ENCODE peak calls at places on chromosome 11, in eight cellular contexts. P is bronchial epithelial cell, V is uterus, B is adrenal gland, L is H9, G is nephron progenitor cell, W is AG09319, H is heart left ventricle. E is an unnamed sample.

GRCh38 chr11:45751430-45751829 is 53.5 kb upstream of the SLC35C1 start:
- DNase-seq in P (no peak), V (no peak), B (no peak), L (peak; percentile 55), G (peak; percentile 23), W (no peak), H (no peak), E (no peak)

GRCh38 chr11:45025716-45026492 is 75.2 kb upstream of the TP53I11 start:
- DNase-seq in P (no peak), V (peak; percentile 37), B (peak; percentile 86), L (peak; percentile 26), G (no peak), W (no peak), H (peak; percentile 87), E (peak; percentile 17)

GRCh38 chr11:69357458-69358397 is 63.8 kb downstream of the MYEOV start:
- DNase-seq in P (no peak), V (no peak), B (peak; percentile 42), L (peak; percentile 10), G (no peak), W (no peak), H (no peak), E (no peak)

GRCh38 chr11:90491466-90491865 is 268.6 kb upstream of the CHORDC1 start:
- DNase-seq in P (no peak), V (no peak), B (no peak), L (no peak), G (no peak), W (no peak), H (no peak), E (no peak)

GRCh38 chr11:46149342-46149741 is 28.1 kb upstream of the PHF21A start:
- DNase-seq in P (no peak), V (no peak), B (no peak), L (no peak), G (no peak), W (no peak), H (no peak), E (no peak)

GRCh38 chr11:58513747-58514367 is 6.0 kb upstream of the OR5B21 start:
- DNase-seq in P (peak; percentile 68), V (no peak), B (peak; percentile 56), L (peak; percentile 62), G (peak; percentile 47), W (peak; percentile 19), H (no peak), E (peak; percentile 28)

GRCh38 chr11:316031-316701 is 2.3 kb downstream of the IFITM1 start:
- DNase-seq in P (no peak), V (no peak), B (no peak), L (peak; percentile 36), G (no peak), W (no peak), H (peak; percentile 65), E (no peak)

GRCh38 chr11:64305691-64306562 is 603 bp downstream of the ESRRA start:
- DNase-seq in P (peak; percentile 24), V (peak; percentile 66), B (peak; percentile 84), L (peak; percentile 89), G (peak; percentile 75), W (no peak), H (peak; percentile 80), E (peak; percentile 69)

GRCh38 chr11:97460091-97460490 is 1070.3 kb downstream of the JRKL start:
- DNase-seq in P (no peak), V (no peak), B (no peak), L (no peak), G (no peak), W (no peak), H (no peak), E (no peak)

GRCh38 chr11:29272019-29272654 is 744.7 kb downstream of the KCNA4 start:
- DNase-seq in P (peak; percentile 64), V (no peak), B (no peak), L (no peak), G (no peak), W (no peak), H (no peak), E (no peak)

GRCh38 chr11:77065878-77066228 is 918 bp upstream of the CAPN5 start:
- DNase-seq in P (peak; percentile 30), V (peak; percentile 71), B (peak; percentile 77), L (peak; percentile 43), G (peak; percentile 32), W (no peak), H (peak; percentile 61), E (peak; percentile 44)

GRCh38 chr11:59135648-59136461 is 6.8 kb upstream of the FAM111A start:
- DNase-seq in P (peak; percentile 55), V (peak; percentile 77), B (peak; percentile 92), L (peak; percentile 86), G (peak; percentile 95), W (no peak), H (peak; percentile 78), E (peak; percentile 77)

GRCh38 chr11:60797846-60798630 is 12.9 kb downstream of the MS4A10 start:
- DNase-seq in P (no peak), V (no peak), B (no peak), L (no peak), G (no peak), W (no peak), H (no peak), E (no peak)

GRCh38 chr11:100328626-100329340 is 358.3 kb upstream of the ARHGAP42 start:
- DNase-seq in P (peak; percentile 98), V (no peak), B (no peak), L (peak; percentile 33), G (no peak), W (no peak), H (no peak), E (no peak)
- TF ChIP-seq CTCF in P (peak; percentile 26), V (no peak), B (no peak), L (peak; percentile 38), G (no peak), W (no peak), H (no peak), E (no peak)

GRCh38 chr11:132126973-132127900 is 756.8 kb downstream of the NTM start:
- DNase-seq in P (peak; percentile 59), V (no peak), B (peak; percentile 75), L (peak; percentile 37), G (peak; percentile 20), W (peak; percentile 89), H (peak; percentile 56), E (peak; percentile 44)
- TF ChIP-seq CTCF in P (peak; percentile 44), V (no peak), B (peak; percentile 53), L (peak; percentile 77), G (peak; percentile 34), W (peak; percentile 76), H (peak; percentile 22), E (peak; percentile 4)

GRCh38 chr11:12052676-12053605 is 44.5 kb upstream of the DKK3 start:
- DNase-seq in P (no peak), V (no peak), B (peak; percentile 46), L (peak; percentile 57), G (no peak), W (no peak), H (no peak), E (no peak)
- TF ChIP-seq CTCF in P (no peak), V (no peak), B (no peak), L (peak; percentile 49), G (no peak), W (no peak), H (no peak), E (no peak)

GRCh38 chr11:117076941-117077659 is 21.1 kb downstream of the SIK3 start:
- DNase-seq in P (no peak), V (no peak), B (no peak), L (no peak), G (no peak), W (no peak), H (no peak), E (no peak)

GRCh38 chr11:117080370-117080769 is 17.9 kb downstream of the SIK3 start:
- DNase-seq in P (no peak), V (no peak), B (no peak), L (no peak), G (no peak), W (no peak), H (no peak), E (no peak)

GRCh38 chr11:117084992-117085391 is 13.2 kb downstream of the SIK3 start:
- DNase-seq in P (no peak), V (no peak), B (no peak), L (no peak), G (no peak), W (no peak), H (no peak), E (no peak)

GRCh38 chr11:117083011-117083940 is 15.0 kb downstream of the SIK3 start:
- DNase-seq in P (no peak), V (no peak), B (no peak), L (no peak), G (no peak), W (no peak), H (no peak), E (no peak)

DNA sequence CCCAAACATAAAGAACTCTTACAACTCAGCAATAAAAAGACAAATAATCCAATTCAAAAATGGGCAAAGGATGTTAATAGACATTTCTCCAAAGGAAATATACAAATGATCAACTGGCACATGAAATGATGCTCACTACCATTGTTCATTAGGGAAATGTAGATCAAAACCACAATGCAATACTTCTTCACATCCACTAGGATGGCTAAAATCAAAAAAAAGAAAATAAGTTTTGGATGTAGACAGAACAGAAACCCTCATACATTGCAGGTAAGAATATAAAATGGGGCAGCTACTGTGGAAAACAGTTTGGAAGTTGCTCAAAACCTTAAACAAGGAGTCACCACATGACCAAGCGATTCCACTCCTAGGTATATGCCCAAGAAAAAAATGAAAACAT is 16.3 kb downstream of the SIK3 start:
- DNase-seq in P (no peak), V (no peak), B (no peak), L (no peak), G (no peak), W (no peak), H (no peak), E (no peak)
- TF ChIP-seq CTCF in P (no peak), V (no peak), B (no peak), L (peak; percentile 31), G (no peak), W (no peak), H (no peak), E (no peak)

GRCh38 chr11:125364085-125364822 is 131.8 kb downstream of the FEZ1 start:
- DNase-seq in P (peak; percentile 60), V (no peak), B (no peak), L (no peak), G (no peak), W (no peak), H (no peak), E (no peak)
- TF ChIP-seq CTCF in P (no peak), V (no peak), B (no peak), L (peak; percentile 18), G (no peak), W (no peak), H (no peak), E (no peak)

GRCh38 chr11:86275493-86276370 is 26.3 kb upstream of the HIKESHI start:
- DNase-seq in P (no peak), V (no peak), B (no peak), L (no peak), G (no peak), W (no peak), H (no peak), E (no peak)
- TF ChIP-seq CTCF in P (no peak), V (no peak), B (no peak), L (peak; percentile 10), G (no peak), W (no peak), H (no peak), E (no peak)